ENCODE peak calls at places on chromosomes 5 and 9, in six cellular contexts. One of them, this sample, is unnamed.

GRCh38 chr5:139251281-139251687 is 42.3 kb upstream of the MATR3 start:
- DNase-seq in psoas muscle: no peak
- DNase-seq in SHP77: no peak
- DNase-seq in fibroblast of gingiva: no peak
- DNase-seq in esophagus muscularis mucosa: no peak
- DNase-seq in activated T-cell treated with anti-CD3 and anti-CD28 coated beads, Interleukin-2, amount 50 U/mL, for 72 hours: peak; percentile 40
- DNase-seq in this sample: peak; percentile 79

GRCh38 chr9:96087669-96088299 is 212.3 kb downstream of the ERCC6L2 start:
- DNase-seq in activated T-cell treated with anti-CD3 and anti-CD28 coated beads, Interleukin-2, amount 50 U/mL, for 72 hours: no peak
- DNase-seq in SHP77: no peak
- DNase-seq in fibroblast of gingiva: no peak
- DNase-seq in esophagus muscularis mucosa: no peak
- DNase-seq in psoas muscle: no peak
- DNase-seq in this sample: no peak

GRCh38 chr9:8800196-8800595 is 1000.6 kb upstream of the DMAC1 start:
- DNase-seq in psoas muscle: no peak
- DNase-seq in fibroblast of gingiva: no peak
- DNase-seq in SHP77: no peak
- DNase-seq in activated T-cell treated with anti-CD3 and anti-CD28 coated beads, Interleukin-2, amount 50 U/mL, for 72 hours: no peak
- DNase-seq in esophagus muscularis mucosa: no peak
- DNase-seq in this sample: no peak

GRCh38 chr9:37197158-37198033 is 77.0 kb downstream of the ZCCHC7 start:
- DNase-seq in psoas muscle: no peak
- DNase-seq in SHP77: no peak
- DNase-seq in esophagus muscularis mucosa: no peak
- DNase-seq in activated T-cell treated with anti-CD3 and anti-CD28 coated beads, Interleukin-2, amount 50 U/mL, for 72 hours: no peak
- DNase-seq in fibroblast of gingiva: peak; percentile 54
- DNase-seq in this sample: peak; percentile 22

GRCh38 chr9:13860926-13861325 is 453.0 kb downstream of the NFIB start:
- DNase-seq in psoas muscle: no peak
- DNase-seq in activated T-cell treated with anti-CD3 and anti-CD28 coated beads, Interleukin-2, amount 50 U/mL, for 72 hours: no peak
- DNase-seq in fibroblast of gingiva: no peak
- DNase-seq in SHP77: no peak
- DNase-seq in esophagus muscularis mucosa: no peak
- DNase-seq in this sample: no peak

GRCh38 chr5:6788439-6788838 is 75.2 kb downstream of the TENT4A start:
- DNase-seq in activated T-cell treated with anti-CD3 and anti-CD28 coated beads, Interleukin-2, amount 50 U/mL, for 72 hours: no peak
- DNase-seq in SHP77: no peak
- DNase-seq in fibroblast of gingiva: no peak
- DNase-seq in psoas muscle: no peak
- DNase-seq in esophagus muscularis mucosa: peak; percentile 64
- DNase-seq in this sample: no peak

GRCh38 chr5:125041798-125042197 is 295.4 kb upstream of the ZNF608 start:
- DNase-seq in esophagus muscularis mucosa: no peak
- DNase-seq in psoas muscle: no peak
- DNase-seq in activated T-cell treated with anti-CD3 and anti-CD28 coated beads, Interleukin-2, amount 50 U/mL, for 72 hours: no peak
- DNase-seq in fibroblast of gingiva: no peak
- DNase-seq in SHP77: no peak
- DNase-seq in this sample: no peak

GRCh38 chr9:106689089-106689488 is 173.9 kb upstream of the ZNF462 start:
- DNase-seq in fibroblast of gingiva: no peak
- DNase-seq in psoas muscle: no peak
- DNase-seq in activated T-cell treated with anti-CD3 and anti-CD28 coated beads, Interleukin-2, amount 50 U/mL, for 72 hours: no peak
- DNase-seq in esophagus muscularis mucosa: no peak
- DNase-seq in SHP77: no peak
- DNase-seq in this sample: no peak

GRCh38 chr9:134131471-134132207 is 4.2 kb upstream of the WDR5 start:
- DNase-seq in fibroblast of gingiva: no peak
- DNase-seq in psoas muscle: no peak
- DNase-seq in esophagus muscularis mucosa: no peak
- DNase-seq in activated T-cell treated with anti-CD3 and anti-CD28 coated beads, Interleukin-2, amount 50 U/mL, for 72 hours: no peak
- DNase-seq in SHP77: no peak
- DNase-seq in this sample: no peak